ENCODE peak calls at places on chromosome 11, in six cellular contexts. O, D, H, A, N and K are unnamed samples.
A peak's percentile ranks its signal among the peaks of the same experiment; 100 is the strongest.

GRCh38 chr11:75966546-75967287 is 151.7 kb downstream of the UVRAG start:
- DNase-seq in H (no peak), O (no peak), A (peak; percentile 89), D (peak; percentile 5), N (peak; percentile 81), K (no peak)

GRCh38 chr11:112718483-112718882 is 242.7 kb upstream of the NCAM1 start:
- DNase-seq in O (no peak), D (no peak), A (no peak), H (no peak), N (no peak), K (no peak)

GRCh38 chr11:67022341-67022933 is 497 bp upstream of the SYT12 start:
- DNase-seq in D (no peak), N (peak; percentile 40), A (peak; percentile 70), O (no peak), H (no peak), K (no peak)

GRCh38 chr11:69999721-70000120 is 78.4 kb upstream of the ANO1 start:
- DNase-seq in O (no peak), A (no peak), N (no peak), D (no peak), H (no peak), K (no peak)

GRCh38 chr11:60625262-60625661 is 74.2 kb upstream of the MS4A8 start:
- DNase-seq in A (peak; percentile 16), N (peak; percentile 37), H (no peak), D (peak; percentile 19), O (no peak), K (no peak)

GRCh38 chr11:26193714-26194373 is 138.1 kb upstream of the ANO3 start:
- DNase-seq in O (no peak), D (no peak), A (no peak), N (no peak), H (no peak), K (no peak)

GRCh38 chr11:113375402-113375801 is 12.2 kb upstream of the ANKK1 start:
- DNase-seq in H (no peak), A (no peak), D (no peak), O (no peak), N (no peak), K (peak; percentile 27)

GRCh38 chr11:120750647-120751419 is 239.3 kb downstream of the GRIK4 start:
- DNase-seq in D (no peak), H (no peak), N (no peak), O (no peak), A (no peak), K (no peak)

GRCh38 chr11:67071420-67072284 is 15.0 kb downstream of the RHOD start:
- DNase-seq in A (peak; percentile 83), H (peak; percentile 55), D (peak; percentile 70), O (no peak), N (peak; percentile 52), K (peak; percentile 45)

GRCh38 chr11:11211186-11211585 is 141.9 kb downstream of the CSNK2A3 start:
- DNase-seq in O (no peak), H (no peak), D (no peak), A (no peak), N (no peak), K (no peak)

GRCh38 chr11:15893080-15893492 is 463.3 kb downstream of the SOX6 start:
- DNase-seq in O (no peak), A (peak; percentile 74), D (no peak), N (peak; percentile 97), H (no peak), K (no peak)

GRCh38 chr11:131592734-131593133 is 222.3 kb downstream of the NTM start:
- DNase-seq in A (no peak), N (no peak), O (no peak), D (no peak), H (no peak), K (no peak)

GRCh38 chr11:2207212-2207611 is 35.6 kb upstream of the TH start:
- DNase-seq in O (no peak), N (no peak), D (no peak), A (no peak), H (peak; percentile 3), K (no peak)

GRCh38 chr11:1780700-1781592 is 17.2 kb upstream of the CTSD start:
- DNase-seq in A (no peak), H (no peak), D (no peak), O (no peak), N (no peak), K (peak; percentile 66)

GRCh38 chr11:97617031-97617430 is 1227.2 kb downstream of the JRKL start:
- DNase-seq in A (no peak), H (no peak), O (no peak), N (no peak), D (no peak), K (no peak)

GRCh38 chr11:64868904-64869570 is 9.4 kb downstream of the EHD1 start:
- DNase-seq in N (peak; percentile 81), A (peak; percentile 75), D (peak; percentile 89), H (no peak), O (no peak), K (no peak)

GRCh38 chr11:106091480-106092123 is 14.1 kb downstream of the AASDHPPT start:
- DNase-seq in A (peak; percentile 73), N (peak; percentile 53), H (no peak), D (peak; percentile 1), O (no peak), K (no peak)

GRCh38 chr11:129596361-129596760 is 219.3 kb upstream of the TMEM45B start:
- DNase-seq in H (no peak), D (no peak), A (no peak), N (no peak), O (no peak), K (no peak)

GRCh38 chr11:124900464-124900863 is 2.8 kb upstream of the ROBO4 start:
- DNase-seq in A (peak; percentile 81), D (peak; percentile 37), O (no peak), N (peak; percentile 95), H (no peak), K (no peak)

GRCh38 chr11:95076416-95076815 is 9.7 kb downstream of the SRSF8 start:
- DNase-seq in A (peak; percentile 95), D (no peak), O (no peak), H (no peak), N (peak; percentile 72), K (no peak)

GRCh38 chr11:64712430-64713030 is 10.5 kb downstream of the NRXN2 start:
- DNase-seq in N (no peak), O (no peak), D (no peak), H (no peak), A (no peak), K (no peak)

GRCh38 chr11:72969894-72970335 is 155.7 kb downstream of the ATG16L2 start:
- DNase-seq in N (peak; percentile 89), O (no peak), A (peak; percentile 49), D (peak; percentile 18), H (no peak), K (peak; percentile 30)

GRCh38 chr11:75548571-75549272 is 13.3 kb upstream of the SERPINH1 start:
- DNase-seq in D (no peak), A (no peak), H (no peak), O (no peak), N (no peak), K (no peak)

GRCh38 chr11:35541621-35542375 is 16.4 kb upstream of the PAMR1 start:
- DNase-seq in A (peak; percentile 92), N (peak; percentile 96), D (no peak), H (no peak), O (no peak), K (no peak)

GRCh38 chr11:16430674-16431073 is 74.3 kb upstream of the SOX6 start:
- DNase-seq in D (no peak), A (no peak), O (no peak), H (no peak), N (no peak), K (no peak)

GRCh38 chr11:57493507-57494503 is 21.7 kb downstream of the SLC43A1 start:
- DNase-seq in D (no peak), N (peak; percentile 37), H (peak; percentile 61), O (peak; percentile 62), A (peak; percentile 50), K (no peak)

GRCh38 chr11:48034926-48035876 is 54.8 kb downstream of the PTPRJ start:
- DNase-seq in O (no peak), A (peak; percentile 43), D (no peak), N (no peak), H (no peak), K (no peak)